ENCODE peak calls at places on chromosomes 12 and 14, in ten cellular contexts. One of them, this sample, is unnamed.

GRCh38 chr14:64706552-64707193 is 2.4 kb downstream of the PLEKHG3 start:
- DNase-seq in NCI-H1092: no peak
- DNase-seq in fibroblast of lung: no peak
- DNase-seq in astrocyte of the spinal cord: no peak
- DNase-seq in nephron progenitor cell: peak; percentile 69
- DNase-seq in WERI-Rb-1: no peak
- DNase-seq in foreskin fibroblast: no peak
- DNase-seq in CD4-positive, alpha-beta memory T cell: no peak
- DNase-seq in GM13977: no peak
- DNase-seq in islet precursor cell: peak; percentile 94
- DNase-seq in this sample: no peak

GRCh38 chr14:24069411-24069735 is 2.0 kb upstream of the CPNE6 start:
- DNase-seq in NCI-H1092: no peak
- DNase-seq in fibroblast of lung: no peak
- DNase-seq in astrocyte of the spinal cord: no peak
- DNase-seq in nephron progenitor cell: no peak
- DNase-seq in WERI-Rb-1: no peak
- DNase-seq in foreskin fibroblast: no peak
- DNase-seq in CD4-positive, alpha-beta memory T cell: no peak
- DNase-seq in GM13977: no peak
- DNase-seq in islet precursor cell: no peak
- DNase-seq in this sample: peak; percentile 40

GRCh38 chr12:131102493-131102931 is 148.8 kb downstream of the ADGRD1 start:
- DNase-seq in NCI-H1092: no peak
- DNase-seq in fibroblast of lung: no peak
- DNase-seq in astrocyte of the spinal cord: no peak
- DNase-seq in nephron progenitor cell: no peak
- DNase-seq in WERI-Rb-1: peak; percentile 4
- DNase-seq in foreskin fibroblast: no peak
- DNase-seq in CD4-positive, alpha-beta memory T cell: no peak
- DNase-seq in GM13977: no peak
- DNase-seq in islet precursor cell: peak; percentile 47
- DNase-seq in this sample: peak; percentile 55

GRCh38 chr12:64103821-64104220 is 118.3 kb downstream of the KICS2 start:
- DNase-seq in NCI-H1092: no peak
- DNase-seq in fibroblast of lung: peak; percentile 17
- DNase-seq in astrocyte of the spinal cord: no peak
- DNase-seq in nephron progenitor cell: no peak
- DNase-seq in WERI-Rb-1: no peak
- DNase-seq in foreskin fibroblast: no peak
- DNase-seq in CD4-positive, alpha-beta memory T cell: no peak
- DNase-seq in GM13977: no peak
- DNase-seq in islet precursor cell: no peak
- DNase-seq in this sample: no peak

GRCh38 chr14:90760055-90760444 is 56.2 kb downstream of the TTC7B start:
- DNase-seq in NCI-H1092: no peak
- DNase-seq in fibroblast of lung: no peak
- DNase-seq in astrocyte of the spinal cord: no peak
- DNase-seq in nephron progenitor cell: no peak
- DNase-seq in WERI-Rb-1: no peak
- DNase-seq in foreskin fibroblast: no peak
- DNase-seq in CD4-positive, alpha-beta memory T cell: no peak
- DNase-seq in GM13977: no peak
- DNase-seq in islet precursor cell: no peak
- DNase-seq in this sample: no peak

GRCh38 chr12:7994731-7995205 is 37.7 kb upstream of the FOXJ2 start:
- DNase-seq in NCI-H1092: no peak
- DNase-seq in fibroblast of lung: peak; percentile 95
- DNase-seq in astrocyte of the spinal cord: peak; percentile 93
- DNase-seq in nephron progenitor cell: no peak
- DNase-seq in WERI-Rb-1: no peak
- DNase-seq in foreskin fibroblast: peak; percentile 91
- DNase-seq in CD4-positive, alpha-beta memory T cell: no peak
- DNase-seq in GM13977: no peak
- DNase-seq in islet precursor cell: peak; percentile 92
- DNase-seq in this sample: no peak

GRCh38 chr12:2194060-2194459 is 141.3 kb downstream of the CACNA1C start:
- DNase-seq in NCI-H1092: no peak
- DNase-seq in fibroblast of lung: no peak
- DNase-seq in astrocyte of the spinal cord: no peak
- DNase-seq in nephron progenitor cell: no peak
- DNase-seq in WERI-Rb-1: no peak
- DNase-seq in foreskin fibroblast: no peak
- DNase-seq in CD4-positive, alpha-beta memory T cell: no peak
- DNase-seq in GM13977: no peak
- DNase-seq in islet precursor cell: no peak
- DNase-seq in this sample: no peak

GRCh38 chr12:59075968-59076367 is 155.7 kb upstream of the LRIG3 start:
- DNase-seq in NCI-H1092: no peak
- DNase-seq in fibroblast of lung: no peak
- DNase-seq in astrocyte of the spinal cord: no peak
- DNase-seq in nephron progenitor cell: no peak
- DNase-seq in WERI-Rb-1: no peak
- DNase-seq in foreskin fibroblast: peak; percentile 36
- DNase-seq in CD4-positive, alpha-beta memory T cell: no peak
- DNase-seq in GM13977: no peak
- DNase-seq in islet precursor cell: no peak
- DNase-seq in this sample: no peak

GRCh38 chr14:73239463-73240241 is 2.3 kb downstream of the PAPLN start:
- DNase-seq in NCI-H1092: no peak
- DNase-seq in fibroblast of lung: peak; percentile 72
- DNase-seq in astrocyte of the spinal cord: peak; percentile 78
- DNase-seq in nephron progenitor cell: peak; percentile 62
- DNase-seq in WERI-Rb-1: no peak
- DNase-seq in foreskin fibroblast: peak; percentile 84
- DNase-seq in CD4-positive, alpha-beta memory T cell: no peak
- DNase-seq in GM13977: peak; percentile 25
- DNase-seq in islet precursor cell: peak; percentile 60
- DNase-seq in this sample: no peak

GRCh38 chr14:23284654-23285529 is 1.0 kb downstream of the HOMEZ start:
- DNase-seq in NCI-H1092: no peak
- DNase-seq in fibroblast of lung: no peak
- DNase-seq in astrocyte of the spinal cord: no peak
- DNase-seq in nephron progenitor cell: no peak
- DNase-seq in WERI-Rb-1: no peak
- DNase-seq in foreskin fibroblast: peak; percentile 39
- DNase-seq in CD4-positive, alpha-beta memory T cell: no peak
- DNase-seq in GM13977: peak; percentile 63
- DNase-seq in islet precursor cell: no peak
- DNase-seq in this sample: no peak

GRCh38 chr14:54695196-54695595 is 128.3 kb downstream of the SAMD4A start:
- DNase-seq in NCI-H1092: no peak
- DNase-seq in fibroblast of lung: no peak
- DNase-seq in astrocyte of the spinal cord: no peak
- DNase-seq in nephron progenitor cell: no peak
- DNase-seq in WERI-Rb-1: no peak
- DNase-seq in foreskin fibroblast: no peak
- DNase-seq in CD4-positive, alpha-beta memory T cell: no peak
- DNase-seq in GM13977: no peak
- DNase-seq in islet precursor cell: peak; percentile 31
- DNase-seq in this sample: no peak

GRCh38 chr12:94676011-94676709 is 25.8 kb upstream of the TMCC3 start:
- DNase-seq in NCI-H1092: no peak
- DNase-seq in fibroblast of lung: no peak
- DNase-seq in astrocyte of the spinal cord: no peak
- DNase-seq in nephron progenitor cell: no peak
- DNase-seq in WERI-Rb-1: no peak
- DNase-seq in foreskin fibroblast: no peak
- DNase-seq in CD4-positive, alpha-beta memory T cell: peak; percentile 37
- DNase-seq in GM13977: peak; percentile 73
- DNase-seq in islet precursor cell: peak; percentile 47
- DNase-seq in this sample: peak; percentile 69

GRCh38 chr14:99508896-99509629 is 27.9 kb downstream of the CCNK start:
- DNase-seq in NCI-H1092: no peak
- DNase-seq in fibroblast of lung: no peak
- DNase-seq in astrocyte of the spinal cord: no peak
- DNase-seq in nephron progenitor cell: no peak
- DNase-seq in WERI-Rb-1: peak; percentile 60
- DNase-seq in foreskin fibroblast: no peak
- DNase-seq in CD4-positive, alpha-beta memory T cell: no peak
- DNase-seq in GM13977: peak; percentile 11
- DNase-seq in islet precursor cell: peak; percentile 59
- DNase-seq in this sample: no peak